ENCODE peak calls at places on chromosomes 2 and 18, in ten cellular contexts. L is AG04450; K is NCI-H510A treated with DMSO at 0.1 percent for 48 hours; Q is lower lobe of right lung; X is activated naive CD4-positive, alpha-beta T cell treated with anti-CD3 and anti-CD28 coated beads, Interleukin-2, amount 10 ng/mL, durations not matched to agents 7 days and 5 days; B is Peyer's patch; F is AG08395; J is neuronal stem cell; U is stimulated activated CD4-positive, alpha-beta T cell treated with anti-CD3 and anti-CD28 coated beads, Interleukin-1b, Interleukin-23, amount 100 ng/mL, for 24 hours; H is mesothelial cell of epicardium. A is an unnamed sample.

GRCh38 chr2:106292627-106293026 is 98.5 kb upstream of the UXS1 start:
- DNase-seq in L (no peak), K (no peak), Q (no peak), X (no peak), B (no peak), F (no peak), J (no peak), U (no peak), H (no peak), A (no peak)

GRCh38 chr2:169761251-169761969 is 27.8 kb downstream of the KLHL23 start:
- DNase-seq in L (no peak), K (no peak), Q (no peak), X (no peak), B (no peak), F (no peak), J (no peak), U (no peak), H (no peak), A (no peak)

GRCh38 chr2:107467414-107467813 is 359.3 kb upstream of the RGPD4 start:
- DNase-seq in L (no peak), K (no peak), Q (no peak), X (no peak), B (no peak), F (no peak), J (no peak), U (no peak), H (no peak), A (no peak)

GRCh38 chr2:207133862-207134519 is 31.8 kb downstream of the KLF7 start:
- DNase-seq in L (peak), K (no peak), Q (peak), X (no peak), B (peak), F (peak), J (no peak), U (no peak), H (no peak), A (peak)

GRCh38 chr2:157785866-157786662 is 90.1 kb downstream of the ACVR1 start:
- DNase-seq in L (no peak), K (no peak), Q (no peak), X (no peak), B (no peak), F (peak), J (no peak), U (no peak), H (no peak), A (no peak)

GRCh38 chr18:8207996-8208395 is 401.2 kb upstream of the RAB12 start:
- DNase-seq in L (no peak), K (no peak), Q (no peak), X (no peak), B (no peak), F (no peak), J (no peak), U (no peak), H (no peak), A (no peak)

GRCh38 chr2:232444409-232445148 is 11.4 kb upstream of the ALPI start:
- DNase-seq in L (peak), K (peak), Q (peak), X (peak), B (peak), F (peak), J (no peak), U (peak), H (no peak), A (no peak)

GRCh38 chr2:74119912-74120825 is 27.5 kb downstream of the BOLA3 start:
- DNase-seq in L (peak), K (peak), Q (peak), X (peak), B (peak), F (peak), J (peak), U (peak), H (no peak), A (peak)

GRCh38 chr2:10520154-10520553 is 72.0 kb upstream of the ODC1 start:
- DNase-seq in L (no peak), K (no peak), Q (no peak), X (no peak), B (peak), F (no peak), J (no peak), U (no peak), H (no peak), A (no peak)

A was measured in DMS79.